ENCODE peak calls at places on chromosomes 1 and 21, in nine cellular contexts. B is fibroblast of lung, O is GM23338, V is GM23248, H is A549, R is PC-3, F is IMR-90, Q is SK-N-SH, G is neuronal stem cell. Y is an unnamed sample.

GRCh38 chr1:41341756-41342562 is 19.3 kb upstream of the FOXO6 start:
- DNase-seq in B (no peak), Q (no peak), O (no peak), F (no peak), R (peak), H (no peak), G (no peak), V (peak), Y (no peak)

GRCh38 chr1:27527857-27528700 is 38.1 kb upstream of the WASF2 start:
- DNase-seq in R (peak), G (peak), F (no peak), V (peak), B (no peak), O (peak), H (no peak), Q (peak), Y (peak)

GRCh38 chr1:247906504-247907047 is 11.2 kb downstream of the OR2W3 start:
- DNase-seq in V (peak), F (peak), B (no peak), O (peak), H (no peak), R (peak), Q (no peak), G (no peak), Y (no peak)

GRCh38 chr1:54348700-54349021 is 57.5 kb downstream of the SSBP3 start:
- DNase-seq in F (no peak), V (no peak), B (no peak), R (no peak), O (no peak), Q (no peak), H (no peak), G (no peak), Y (no peak)

GRCh38 chr1:85125891-85126290 is 74.9 kb downstream of the SYDE2 start:
- DNase-seq in F (no peak), O (no peak), G (no peak), B (no peak), R (no peak), Q (no peak), V (no peak), H (no peak), Y (no peak)

GRCh38 chr1:117537291-117537920 is 68.4 kb upstream of the TENT5C start:
- DNase-seq in G (no peak), O (peak), Q (no peak), R (peak), F (no peak), V (peak), B (no peak), H (no peak), Y (no peak)

GRCh38 chr1:56448937-56449336 is 130.4 kb downstream of the PLPP3 start:
- DNase-seq in O (no peak), F (peak), Q (no peak), B (no peak), H (peak), G (no peak), R (no peak), V (peak), Y (no peak)

GRCh38 chr1:245370905-245371581 is 216.3 kb downstream of the KIF26B start:
- DNase-seq in O (no peak), V (no peak), R (no peak), Q (peak), G (no peak), H (no peak), F (no peak), B (no peak), Y (no peak)

GRCh38 chr1:206794294-206794908 is 22.1 kb upstream of the IL10 start:
- DNase-seq in R (no peak), H (no peak), B (no peak), Q (no peak), F (no peak), V (no peak), O (no peak), G (no peak), Y (no peak)

GRCh38 chr1:225847610-225848009 is 34.6 kb downstream of the TMEM63A start:
- DNase-seq in Q (no peak), O (no peak), B (no peak), F (no peak), G (no peak), H (no peak), R (no peak), V (no peak), Y (no peak)

GRCh38 chr1:158939180-158939579 is 7.8 kb downstream of the PYHIN1 start:
- DNase-seq in Q (no peak), G (no peak), R (no peak), H (no peak), O (no peak), V (no peak), B (no peak), F (no peak), Y (no peak)

GRCh38 chr1:85438353-85438752 is 26.6 kb downstream of the DDAH1 start:
- DNase-seq in B (peak), V (peak), F (peak), G (no peak), O (no peak), R (no peak), Q (no peak), H (no peak), Y (no peak)

GRCh38 chr21:16116798-16117197 is 387.0 kb downstream of the USP25 start:
- DNase-seq in B (peak), G (no peak), Q (no peak), F (peak), V (peak), H (no peak), R (peak), O (no peak), Y (no peak)

GRCh38 chr1:111653695-111654094 is 34.1 kb downstream of the RAP1A start:
- DNase-seq in G (no peak), H (no peak), O (no peak), B (no peak), V (no peak), F (no peak), Q (no peak), R (no peak), Y (no peak)

GRCh38 chr1:65310078-65310587 is 790 bp downstream of the DNAJC6 start:
- DNase-seq in R (no peak), Q (peak), F (no peak), O (peak), G (no peak), B (peak), V (no peak), H (no peak), Y (no peak)

GRCh38 chr1:25042331-25042730 is 112.3 kb upstream of the RUNX3 start:
- DNase-seq in Q (no peak), R (no peak), F (no peak), O (no peak), H (no peak), V (no peak), G (no peak), B (no peak), Y (no peak)

GRCh38 chr1:41915786-41916571 is 2.7 kb downstream of the HIVEP3 start:
- DNase-seq in G (no peak), V (no peak), F (no peak), R (peak), Q (no peak), H (no peak), O (no peak), B (no peak), Y (no peak)

GRCh38 chr1:45840704-45841103 is 37.3 kb downstream of the MAST2 start:
- DNase-seq in O (no peak), F (no peak), G (no peak), R (peak), B (no peak), H (no peak), Q (no peak), V (peak), Y (peak)

GRCh38 chr1:96882096-96882495 is 160.5 kb downstream of the PTBP2 start:
- DNase-seq in O (peak), B (no peak), F (no peak), V (no peak), G (no peak), R (no peak), H (no peak), Q (no peak), Y (no peak)

GRCh38 chr1:168373869-168374268 is 93.2 kb downstream of the TBX19 start:
- DNase-seq in Q (no peak), O (no peak), F (no peak), B (no peak), G (no peak), H (no peak), V (peak), R (peak), Y (no peak)

GRCh38 chr1:1616045-1616821 is 933 bp downstream of the MIB2 start:
- DNase-seq in O (no peak), H (no peak), B (no peak), G (no peak), Q (peak), F (peak), R (peak), V (peak), Y (peak)
- H3K27ac ChIP-seq in O (no peak), H (peak), B (peak), G (peak), Q (peak), F (peak), R (peak), V (peak), Y (no peak)

GRCh38 chr1:115493834-115494233 is 147.9 kb upstream of the VANGL1 start:
- DNase-seq in Q (no peak), F (no peak), G (no peak), B (no peak), R (no peak), H (no peak), O (no peak), V (no peak), Y (no peak)

GRCh38 chr1:115495111-115495510 is 146.7 kb upstream of the VANGL1 start:
- DNase-seq in H (no peak), R (no peak), O (no peak), Q (no peak), B (no peak), F (no peak), G (no peak), V (no peak), Y (no peak)

GRCh38 chr1:115496904-115497527 is 144.8 kb upstream of the VANGL1 start:
- DNase-seq in F (peak), V (peak), Q (no peak), G (no peak), H (peak), O (no peak), R (peak), B (peak), Y (no peak)

GRCh38 chr1:115492880-115493279 is 148.9 kb upstream of the VANGL1 start:
- DNase-seq in V (peak), O (no peak), H (no peak), B (no peak), Q (no peak), G (no peak), F (peak), R (peak), Y (no peak)

GRCh38 chr1:115495603-115496002 is 146.2 kb upstream of the VANGL1 start:
- DNase-seq in B (peak), G (no peak), H (no peak), V (peak), O (no peak), R (peak), Q (no peak), F (peak), Y (no peak)
- H3K4me2 ChIP-seq in B (no peak), G (no peak), H (peak), V (peak), O (no peak), R (peak), Q (peak), F (no peak), Y (no peak)

DNA sequence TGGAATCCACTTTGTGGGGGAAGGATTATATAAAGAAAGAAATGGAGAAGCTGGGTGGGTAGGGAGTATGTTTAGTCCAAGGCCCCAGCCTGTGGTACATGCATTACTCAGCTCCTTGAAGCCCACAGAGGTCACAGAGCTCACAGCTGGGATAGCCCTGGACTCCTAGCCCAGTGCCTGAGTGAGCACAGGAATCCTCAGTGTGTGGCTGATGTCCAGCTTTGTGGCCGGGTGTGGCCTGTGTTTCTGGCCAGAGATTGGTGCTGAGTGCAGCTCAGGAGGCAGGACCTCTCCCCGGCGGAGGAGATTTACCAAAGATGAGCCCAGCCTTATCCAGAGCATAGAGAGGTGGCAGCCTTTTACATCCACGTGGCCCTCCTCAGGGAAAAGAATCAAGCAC is 7.6 kb downstream of the CAPN9 start:
- DNase-seq in F (peak), R (peak), Q (no peak), H (no peak), O (no peak), B (peak), G (no peak), V (peak), Y (no peak)
- H3K27ac ChIP-seq in F (no peak), R (peak), Q (no peak), H (no peak), O (no peak), B (no peak), G (no peak), V (no peak), Y (no peak)

GRCh38 chr1:2389644-2390043 is 1.7 kb downstream of the MORN1 start:
- DNase-seq in V (no peak), F (no peak), O (no peak), G (no peak), Q (no peak), R (no peak), H (no peak), B (no peak), Y (no peak)
- H3K4me2 ChIP-seq in V (no peak), F (no peak), O (no peak), G (no peak), Q (peak), R (peak), H (peak), B (peak), Y (peak)

GRCh38 chr1:43302721-43303476 is 2.1 kb downstream of the TIE1 start:
- DNase-seq in O (no peak), Q (no peak), B (no peak), R (no peak), G (no peak), F (peak), V (peak), H (no peak), Y (no peak)

GRCh38 chr1:43303477-43304286 is 2.9 kb downstream of the TIE1 start:
- DNase-seq in O (no peak), V (no peak), F (no peak), R (no peak), B (no peak), G (no peak), Q (no peak), H (no peak), Y (no peak)

GRCh38 chr1:43304771-43305300 is 4.1 kb downstream of the TIE1 start:
- DNase-seq in O (no peak), Q (no peak), V (no peak), R (no peak), G (no peak), B (no peak), H (no peak), F (no peak), Y (no peak)

GRCh38 chr1:43305461-43305860 is 4.7 kb downstream of the TIE1 start:
- DNase-seq in V (no peak), O (no peak), R (no peak), Q (no peak), B (no peak), H (no peak), G (no peak), F (no peak), Y (no peak)

DNA sequence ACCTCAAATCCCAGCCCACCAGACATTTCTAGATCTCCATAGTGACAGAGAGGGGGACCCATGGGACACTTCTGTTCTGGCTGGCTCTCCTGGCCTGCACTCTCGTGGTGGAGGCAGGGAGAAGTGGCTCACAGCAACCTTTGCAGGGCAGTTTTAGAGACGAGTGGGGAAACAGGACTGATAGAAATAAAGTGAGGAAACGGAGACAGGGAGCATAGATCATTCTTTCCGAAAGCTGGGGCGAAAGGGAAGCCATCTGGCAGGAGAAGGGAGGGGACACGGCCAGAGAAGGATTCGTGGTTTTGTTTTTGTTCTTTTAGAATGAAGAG is 3.5 kb downstream of the TIE1 start:
- DNase-seq in H (no peak), G (no peak), Q (no peak), O (no peak), F (no peak), R (no peak), V (no peak), B (no peak), Y (no peak)
- H3K27ac ChIP-seq in H (no peak), G (no peak), Q (no peak), O (no peak), F (no peak), R (no peak), V (no peak), B (no peak), Y (no peak)

DNA sequence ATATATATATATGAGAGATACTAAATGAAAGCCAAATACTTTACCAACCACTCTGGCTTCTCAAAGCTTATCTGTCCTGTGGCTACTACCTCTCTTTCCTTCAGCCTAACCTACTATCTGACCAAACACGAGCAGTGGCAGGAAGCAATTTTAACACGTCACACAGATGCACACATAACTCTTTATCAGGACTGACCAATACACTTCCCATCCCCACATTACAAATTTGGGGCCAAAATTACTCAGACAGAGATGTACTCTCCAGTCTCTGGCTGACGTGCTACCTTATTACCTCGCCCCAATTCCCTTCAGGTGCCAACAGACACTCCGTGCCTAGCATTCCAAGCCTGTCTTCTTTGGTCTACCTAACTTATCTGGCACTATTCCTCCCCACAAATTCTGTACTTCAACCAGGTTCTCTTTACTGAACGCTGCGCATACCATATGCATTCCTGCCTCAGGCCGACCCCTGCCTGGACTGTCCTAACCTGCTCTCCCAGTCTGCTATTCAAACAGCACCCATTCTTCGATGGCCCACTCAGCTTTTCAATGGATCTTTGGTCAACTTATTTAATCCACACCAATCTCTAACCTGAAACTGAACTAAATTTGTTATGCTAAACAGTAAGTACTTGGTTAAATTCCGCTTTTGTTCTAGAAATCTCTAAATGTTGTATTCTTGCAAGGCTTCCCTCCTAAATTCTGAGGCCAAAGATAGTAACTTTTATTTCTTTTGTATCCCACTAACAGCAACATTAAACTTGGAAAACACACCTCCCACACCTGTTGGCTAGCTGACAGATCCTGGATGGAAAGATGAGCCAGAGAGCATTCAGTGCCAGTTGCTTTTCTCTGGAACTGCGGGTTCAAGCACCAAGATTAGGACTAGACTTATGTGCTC is 27.9 kb downstream of the RERE start:
- DNase-seq in O (peak), V (no peak), F (no peak), R (peak), H (no peak), G (no peak), B (no peak), Q (no peak), Y (no peak)
- H3K4me2 ChIP-seq in O (peak), V (no peak), F (no peak), R (peak), H (no peak), G (no peak), B (no peak), Q (no peak), Y (no peak)

DNA sequence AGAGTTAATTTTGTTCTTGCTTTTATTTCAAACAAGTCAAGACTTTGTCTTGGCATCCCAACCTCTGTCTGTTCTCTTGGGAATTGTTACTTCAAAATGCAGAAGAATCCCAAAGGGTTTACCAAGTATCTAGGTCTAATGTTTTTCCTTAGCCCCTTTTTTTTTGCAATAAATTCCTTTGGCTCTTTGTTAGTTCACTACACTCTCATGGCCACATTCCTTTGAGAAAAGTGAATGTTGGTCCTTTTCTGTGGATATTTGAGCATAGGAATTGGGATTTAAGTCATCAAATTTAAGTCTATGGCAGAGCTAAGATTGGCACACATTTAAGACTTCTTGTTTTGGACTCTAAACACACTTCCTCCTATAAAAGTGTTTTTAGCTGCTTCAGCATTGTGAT is 1.8 kb downstream of the BTF3L4 start:
- DNase-seq in O (peak), F (no peak), B (no peak), H (no peak), V (peak), R (no peak), Q (no peak), G (no peak), Y (no peak)
- H3K27ac ChIP-seq in O (peak), F (peak), B (no peak), H (peak), V (peak), R (no peak), Q (no peak), G (no peak), Y (peak)

GRCh38 chr1:77631302-77631701 is 51.2 kb downstream of the ZZZ3 start:
- DNase-seq in R (no peak), Q (no peak), F (no peak), B (no peak), V (no peak), G (no peak), H (no peak), O (no peak), Y (no peak)

GRCh38 chr1:77627965-77628570 is 54.4 kb downstream of the ZZZ3 start:
- DNase-seq in V (no peak), O (no peak), B (no peak), R (no peak), G (no peak), F (no peak), Q (no peak), H (no peak), Y (no peak)

GRCh38 chr1:77636864-77637263 is 45.6 kb downstream of the ZZZ3 start:
- DNase-seq in B (no peak), V (no peak), F (no peak), G (no peak), R (no peak), O (peak), Q (no peak), H (no peak), Y (no peak)

GRCh38 chr1:77631751-77632150 is 50.7 kb downstream of the ZZZ3 start:
- DNase-seq in B (no peak), Q (no peak), O (no peak), F (no peak), H (no peak), R (no peak), V (no peak), G (no peak), Y (no peak)

GRCh38 chr1:77632216-77632615 is 50.2 kb downstream of the ZZZ3 start:
- DNase-seq in V (no peak), O (no peak), Q (no peak), R (no peak), H (no peak), F (no peak), G (no peak), B (no peak), Y (no peak)
- H3K4me2 ChIP-seq in V (no peak), O (no peak), Q (no peak), R (no peak), H (no peak), F (no peak), G (no peak), B (no peak), Y (no peak)

DNA sequence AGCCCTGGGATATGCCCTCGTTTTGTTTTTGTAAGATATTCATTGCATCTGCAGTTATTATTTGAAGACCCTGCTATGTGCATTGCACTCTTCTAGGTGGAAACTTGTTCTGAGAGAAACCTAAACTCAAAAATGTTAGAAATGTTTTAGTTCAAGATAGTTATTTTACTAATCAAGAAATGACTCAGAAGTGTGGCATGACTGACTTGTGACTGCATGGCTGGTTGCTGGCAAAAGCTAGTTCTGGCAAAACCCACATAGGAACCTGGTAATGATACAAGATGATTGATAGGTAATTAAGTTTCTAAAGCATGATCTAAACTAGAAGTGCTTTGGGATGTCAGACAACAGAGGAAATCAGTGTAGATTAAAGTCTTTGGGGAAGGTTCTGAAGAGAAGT is 33.8 kb upstream of the NFASC start:
- DNase-seq in O (no peak), Q (no peak), H (no peak), B (no peak), V (peak), G (no peak), R (no peak), F (no peak), Y (no peak)
- H3K27ac ChIP-seq in O (no peak), Q (no peak), H (no peak), B (no peak), V (no peak), G (no peak), R (no peak), F (no peak), Y (no peak)